ENCODE peak calls at places on chromosome 22, in seven cellular contexts. A is IMR-90, D is mesenchymal stem cell, T is H9, K is H1, G is mesendoderm, N is trophoblast cell. V is an unnamed sample.

GRCh38 chr22:43397766-43398165 is 14.0 kb upstream of the MPPED1 start:
- DNase-seq in A (no peak), D (no peak), T (no peak), K (no peak), G (no peak), N (no peak), V (no peak)

GRCh38 chr22:23856721-23857605 is 712 bp upstream of the SLC2A11 start:
- DNase-seq in A (peak), D (peak), T (peak), K (no peak), G (peak), N (peak), V (peak)

GRCh38 chr22:28232231-28232630 is 313.2 kb upstream of the PITPNB start:
- DNase-seq in A (no peak), D (no peak), T (no peak), K (no peak), G (peak), N (no peak), V (no peak)

GRCh38 chr22:48920776-48921241 is 906.9 kb downstream of the BRD1 start:
- DNase-seq in A (no peak), D (no peak), T (peak), K (no peak), G (no peak), N (no peak), V (no peak)

GRCh38 chr22:39475337-39475736 is 18.5 kb downstream of the MGAT3 start:
- DNase-seq in A (no peak), D (no peak), T (no peak), K (no peak), G (no peak), N (peak), V (no peak)

GRCh38 chr22:44667829-44668189 is 34.2 kb upstream of the PRR5 start:
- DNase-seq in A (no peak), D (no peak), T (peak), K (no peak), G (no peak), N (no peak), V (no peak)

GRCh38 chr22:21098099-21098671 is 52.4 kb downstream of the LRRC74B start:
- DNase-seq in A (no peak), D (no peak), T (peak), K (no peak), G (peak), N (peak), V (no peak)

GRCh38 chr22:38404419-38404818 is 50.6 kb downstream of the KCNJ4 start:
- DNase-seq in A (no peak), D (no peak), T (no peak), K (no peak), G (no peak), N (no peak), V (no peak)

GRCh38 chr22:38413085-38414008 is 41.7 kb downstream of the KCNJ4 start:
- DNase-seq in A (no peak), D (no peak), T (no peak), K (no peak), G (no peak), N (peak), V (no peak)

GRCh38 chr22:22235564-22235963 is 9.0 kb upstream of the VPREB1 start:
- DNase-seq in A (no peak), D (no peak), T (peak), K (no peak), G (peak), N (peak), V (no peak)

GRCh38 chr22:44080936-44081853 is 57.1 kb downstream of the PARVB start:
- DNase-seq in A (peak), D (peak), T (peak), K (peak), G (peak), N (peak), V (peak)

GRCh38 chr22:44703269-44703870 is 1.4 kb downstream of the PRR5 start:
- DNase-seq in A (no peak), D (no peak), T (no peak), K (no peak), G (no peak), N (no peak), V (no peak)

GRCh38 chr22:23565288-23565941 is 14.7 kb downstream of the IGLL1 start:
- DNase-seq in A (no peak), D (peak), T (peak), K (no peak), G (peak), N (no peak), V (peak)

GRCh38 chr22:46604306-46604690 is 15.9 kb upstream of the GRAMD4 start:
- DNase-seq in A (peak), D (peak), T (no peak), K (no peak), G (peak), N (no peak), V (no peak)

GRCh38 chr22:38724926-38725571 is 19.3 kb downstream of the GTPBP1 start:
- DNase-seq in A (peak), D (peak), T (no peak), K (no peak), G (peak), N (peak), V (no peak)

GRCh38 chr22:32354360-32355351 is 3.0 kb upstream of the RFPL3 start:
- DNase-seq in A (peak), D (peak), T (no peak), K (no peak), G (peak), N (no peak), V (no peak)

GRCh38 chr22:40247976-40248375 is 70.3 kb downstream of the TNRC6B start:
- DNase-seq in A (no peak), D (no peak), T (no peak), K (no peak), G (no peak), N (no peak), V (no peak)

GRCh38 chr22:49325531-49326395 is 501.9 kb downstream of the BRD1 start:
- DNase-seq in A (no peak), D (no peak), T (no peak), K (no peak), G (no peak), N (no peak), V (no peak)

GRCh38 chr22:35900483-35901168 is 128.0 kb downstream of the RBFOX2 start:
- DNase-seq in A (peak), D (peak), T (no peak), K (no peak), G (peak), N (peak), V (no peak)

GRCh38 chr22:32579533-32580220 is 105.1 kb downstream of the FBXO7 start:
- DNase-seq in A (peak), D (peak), T (no peak), K (no peak), G (no peak), N (peak), V (no peak)

GRCh38 chr22:20186183-20186870 is 35.5 kb upstream of the CCDC188 start:
- DNase-seq in A (no peak), D (no peak), T (peak), K (peak), G (peak), N (no peak), V (no peak)

GRCh38 chr22:50569896-50570535 is 7.3 kb upstream of the SYCE3 start:
- DNase-seq in A (no peak), D (no peak), T (no peak), K (no peak), G (no peak), N (peak), V (no peak)

GRCh38 chr22:27242111-27242436 is 559.5 kb downstream of the MN1 start:
- DNase-seq in A (no peak), D (no peak), T (no peak), K (no peak), G (no peak), N (no peak), V (no peak)

GRCh38 chr22:46480396-46480795 is 57.0 kb downstream of the CELSR1 start:
- DNase-seq in A (no peak), D (no peak), T (no peak), K (no peak), G (no peak), N (no peak), V (no peak)

GRCh38 chr22:32615874-32616564 is 141.4 kb downstream of the FBXO7 start:
- DNase-seq in A (no peak), D (no peak), T (peak), K (no peak), G (peak), N (no peak), V (no peak)

GRCh38 chr22:31857247-31857646 is 87.1 kb upstream of the YWHAH start:
- DNase-seq in A (no peak), D (no peak), T (peak), K (peak), G (peak), N (no peak), V (peak)

GRCh38 chr22:31583861-31584485 is 78.0 kb downstream of the PISD start:
- DNase-seq in A (peak), D (peak), T (no peak), K (no peak), G (no peak), N (peak), V (no peak)

GRCh38 chr22:25177226-25177625 is 22.4 kb upstream of the CRYBB3 start:
- DNase-seq in A (no peak), D (no peak), T (no peak), K (no peak), G (no peak), N (no peak), V (no peak)
- H2BK5ac ChIP-seq in A (no peak), D (no peak), T (no peak), K (no peak), G (no peak), N (no peak), V (no peak)

GRCh38 chr22:19125011-19125410 is 2.8 kb upstream of the DGCR2 start:
- DNase-seq in A (no peak), D (no peak), T (no peak), K (no peak), G (no peak), N (no peak), V (no peak)
- H2AK5ac ChIP-seq in A (no peak), D (no peak), T (no peak), K (no peak), G (no peak), N (no peak), V (peak)

GRCh38 chr22:30457964-30458363 is 13.9 kb downstream of the SEC14L3 start:
- DNase-seq in A (peak), D (no peak), T (no peak), K (no peak), G (no peak), N (no peak), V (no peak)

GRCh38 chr22:30460147-30460546 is 11.7 kb downstream of the SEC14L3 start:
- DNase-seq in A (no peak), D (no peak), T (no peak), K (no peak), G (no peak), N (no peak), V (no peak)

GRCh38 chr22:30453731-30454510 is 17.9 kb downstream of the SEC14L3 start:
- DNase-seq in A (no peak), D (peak), T (no peak), K (no peak), G (peak), N (no peak), V (no peak)

DNA sequence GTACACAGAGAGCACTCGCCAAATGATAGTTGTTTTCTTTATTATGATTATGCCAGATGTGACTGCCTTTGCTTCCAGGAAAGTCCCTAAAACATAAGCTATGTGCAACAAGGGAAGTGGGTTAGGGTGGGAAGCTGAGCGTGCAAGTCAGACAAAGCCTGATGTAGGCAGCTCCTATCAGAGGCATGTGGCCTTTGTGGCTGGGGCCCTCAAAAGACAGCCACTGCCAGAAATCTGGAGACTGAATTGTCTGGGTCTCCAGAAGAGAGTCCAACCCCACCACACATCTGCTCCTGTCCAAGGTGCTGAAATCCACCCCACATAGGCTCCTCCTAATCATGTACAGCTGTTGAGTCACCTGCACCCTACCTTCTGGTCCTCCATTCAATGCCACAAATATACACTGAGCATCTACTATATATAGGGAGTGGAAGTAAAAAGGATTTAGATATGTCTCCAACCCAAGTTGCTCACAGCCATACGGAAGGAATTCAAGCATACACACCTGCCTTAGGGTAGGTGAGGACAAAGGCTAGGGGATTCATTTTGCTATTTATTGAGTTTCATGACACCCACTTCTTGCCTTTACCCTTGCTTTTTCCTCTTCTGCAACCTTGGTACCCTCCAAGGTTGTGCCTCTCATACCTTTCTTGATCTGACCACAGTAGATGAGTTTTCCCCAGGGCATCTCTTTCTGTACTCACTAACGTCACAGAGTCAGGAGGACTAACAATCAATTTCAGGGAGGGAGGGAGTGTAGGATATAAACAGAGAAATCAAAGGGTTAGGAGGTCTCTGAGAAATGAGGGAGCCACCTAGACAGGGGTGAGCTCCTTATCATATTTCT is 12.4 kb downstream of the SEC14L3 start:
- DNase-seq in A (peak), D (peak), T (no peak), K (no peak), G (no peak), N (no peak), V (peak)
- H2BK5ac ChIP-seq in A (no peak), D (no peak), T (no peak), K (no peak), G (no peak), N (no peak), V (no peak)

GRCh38 chr22:47740109-47740805 is 977.8 kb downstream of the TBC1D22A start:
- DNase-seq in A (no peak), D (no peak), T (no peak), K (no peak), G (peak), N (no peak), V (no peak)
- H2AK5ac ChIP-seq in A (no peak), D (no peak), T (no peak), K (no peak), G (peak), N (no peak), V (peak)

GRCh38 chr22:37101311-37102063 is 8.0 kb downstream of the TMPRSS6 start:
- DNase-seq in A (no peak), D (no peak), T (no peak), K (no peak), G (no peak), N (no peak), V (no peak)

GRCh38 chr22:37105154-37105553 is 4.4 kb downstream of the TMPRSS6 start:
- DNase-seq in A (no peak), D (no peak), T (no peak), K (no peak), G (no peak), N (no peak), V (no peak)

GRCh38 chr22:37105990-37106389 is 3.5 kb downstream of the TMPRSS6 start:
- DNase-seq in A (no peak), D (no peak), T (no peak), K (no peak), G (no peak), N (no peak), V (no peak)

GRCh38 chr22:37103151-37103550 is 6.4 kb downstream of the TMPRSS6 start:
- DNase-seq in A (no peak), D (no peak), T (no peak), K (no peak), G (no peak), N (no peak), V (no peak)

DNA sequence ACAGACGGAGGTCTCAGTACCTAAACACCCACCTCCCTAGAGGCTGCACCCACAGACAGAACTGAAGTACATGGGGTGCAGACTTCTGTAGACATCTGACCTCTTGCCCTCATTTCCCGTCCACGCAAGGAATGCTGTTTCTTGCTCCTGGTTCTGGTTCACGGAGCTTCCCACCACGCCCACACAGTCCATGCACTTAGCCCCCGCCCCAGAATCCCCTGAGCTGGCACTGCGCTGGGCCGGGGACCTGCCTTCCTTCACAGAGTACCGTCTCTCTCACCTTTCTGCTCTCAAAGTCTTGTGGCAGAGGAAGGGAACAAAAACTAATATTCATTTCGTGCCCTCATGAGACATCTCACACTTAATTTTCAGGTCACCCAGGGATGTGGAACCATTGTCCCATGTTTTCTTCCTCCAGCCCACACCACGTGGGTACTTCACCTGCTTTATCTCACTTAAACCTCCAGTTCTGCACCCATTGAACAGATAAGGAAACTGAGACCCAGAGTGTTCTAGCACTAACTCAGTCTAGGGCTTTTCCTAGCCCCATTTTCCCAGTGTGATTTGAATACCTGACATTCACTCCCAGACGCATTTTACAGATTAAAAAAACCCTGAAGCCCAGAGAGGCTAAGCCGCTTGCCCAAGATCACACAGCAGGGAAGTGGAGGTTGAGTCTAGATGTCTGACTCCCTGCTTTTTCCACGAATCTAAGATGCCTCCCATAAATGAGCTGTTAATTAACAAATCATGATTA is 5.6 kb downstream of the TMPRSS6 start:
- DNase-seq in A (no peak), D (no peak), T (no peak), K (no peak), G (no peak), N (no peak), V (no peak)
- H2BK5ac ChIP-seq in A (no peak), D (no peak), T (no peak), K (no peak), G (no peak), N (no peak), V (peak)

V was measured in neuronal stem cell.